ENCODE peak calls at places on chromosomes 3 and 15, in nine cellular contexts. V is cardiac muscle cell; I is cardiac fibroblast; W is central memory CD4-positive, alpha-beta T cell; M is activated T-helper 1 cell treated with anti-CD3 and anti-CD28 coated beads, Interleukin-2, amount 50 U/mL, for 16 hours; O is GM12891; R is LHCN-M2; H is germinal center; F is AG09319. U is an unnamed sample.

GRCh38 chr15:57017024-57017423 is 98.6 kb downstream of the TCF12 start:
- DNase-seq in V (peak; percentile 42), I (peak; percentile 40), W (no peak), M (no peak), O (no peak), R (peak; percentile 32), H (no peak), F (no peak), U (peak; percentile 10)

GRCh38 chr3:97938444-97938843 is 33.8 kb downstream of the RIOX2 start:
- DNase-seq in V (no peak), I (peak; percentile 38), W (no peak), M (no peak), O (no peak), R (no peak), H (no peak), F (no peak), U (no peak)

GRCh38 chr15:68430471-68431036 is 1.4 kb downstream of the ITGA11 start:
- DNase-seq in V (no peak), I (no peak), W (no peak), M (no peak), O (no peak), R (no peak), H (no peak), F (no peak), U (no peak)

GRCh38 chr15:100073982-100074381 is 267.8 kb downstream of the ADAMTS17 start:
- DNase-seq in V (no peak), I (no peak), W (no peak), M (no peak), O (no peak), R (no peak), H (no peak), F (no peak), U (no peak)

GRCh38 chr3:117611242-117611641 is 901.7 kb downstream of the TUSC7 start:
- DNase-seq in V (no peak), I (no peak), W (no peak), M (no peak), O (no peak), R (no peak), H (no peak), F (no peak), U (no peak)

GRCh38 chr3:58536501-58537411 is at the start of gene ACOX2:
- DNase-seq in V (peak; percentile 90), I (peak; percentile 60), W (no peak), M (no peak), O (no peak), R (no peak), H (no peak), F (peak; percentile 48), U (no peak)

GRCh38 chr3:100844063-100844936 is 135.0 kb downstream of the TFG start:
- DNase-seq in V (no peak), I (no peak), W (no peak), M (no peak), O (no peak), R (no peak), H (no peak), F (no peak), U (no peak)

GRCh38 chr15:82870727-82871576 is 61.5 kb downstream of the WHAMM start:
- DNase-seq in V (peak; percentile 47), I (no peak), W (no peak), M (no peak), O (no peak), R (no peak), H (no peak), F (no peak), U (no peak)

GRCh38 chr15:84001655-84002054 is 233.9 kb upstream of the GOLGA6L4 start:
- DNase-seq in V (no peak), I (no peak), W (no peak), M (no peak), O (no peak), R (no peak), H (no peak), F (no peak), U (no peak)

GRCh38 chr3:122101646-122102045 is 46.5 kb downstream of the CD86 start:
- DNase-seq in V (peak; percentile 73), I (peak; percentile 65), W (peak; percentile 56), M (no peak), O (no peak), R (peak; percentile 41), H (peak; percentile 44), F (peak; percentile 5), U (no peak)

GRCh38 chr3:129058441-129059194 is 2.0 kb upstream of the GP9 start:
- DNase-seq in V (no peak), I (no peak), W (peak; percentile 32), M (no peak), O (no peak), R (no peak), H (peak; percentile 25), F (no peak), U (no peak)

GRCh38 chr3:126456211-126456610 is 19.5 kb downstream of the ZXDC start:
- DNase-seq in V (no peak), I (no peak), W (no peak), M (no peak), O (no peak), R (no peak), H (no peak), F (no peak), U (no peak)

GRCh38 chr3:100185847-100186246 is 71.5 kb upstream of the FILIP1L start:
- DNase-seq in V (no peak), I (no peak), W (no peak), M (no peak), O (no peak), R (no peak), H (no peak), F (no peak), U (no peak)

GRCh38 chr3:174202146-174202545 is 657.0 kb upstream of the NAALADL2 start:
- DNase-seq in V (no peak), I (no peak), W (no peak), M (no peak), O (no peak), R (no peak), H (no peak), F (no peak), U (no peak)

GRCh38 chr3:11380314-11380713 is 108.1 kb downstream of the ATG7 start:
- DNase-seq in V (no peak), I (no peak), W (no peak), M (no peak), O (no peak), R (no peak), H (no peak), F (no peak), U (no peak)

GRCh38 chr3:129360224-129360623 is 68.2 kb downstream of the EFCAB12 start:
- DNase-seq in V (no peak), I (no peak), W (no peak), M (no peak), O (no peak), R (no peak), H (no peak), F (no peak), U (no peak)

GRCh38 chr3:11556234-11556633 is 87.5 kb downstream of the VGLL4 start:
- DNase-seq in V (no peak), I (no peak), W (no peak), M (no peak), O (no peak), R (no peak), H (no peak), F (no peak), U (no peak)

GRCh38 chr15:80804970-80805495 is 25.9 kb downstream of the CEMIP start:
- DNase-seq in V (no peak), I (no peak), W (no peak), M (no peak), O (no peak), R (no peak), H (no peak), F (no peak), U (no peak)

GRCh38 chr3:62149962-62150361 is 223.4 kb downstream of the FEZF2 start:
- DNase-seq in V (peak; percentile 34), I (peak; percentile 90), W (no peak), M (no peak), O (no peak), R (peak; percentile 96), H (no peak), F (no peak), U (no peak)

GRCh38 chr15:71447328-71448250 is 332.3 kb downstream of the THSD4 start:
- DNase-seq in V (no peak), I (peak; percentile 55), W (no peak), M (no peak), O (no peak), R (peak; percentile 48), H (no peak), F (no peak), U (no peak)

GRCh38 chr15:64284037-64284436 is 71.9 kb downstream of the CSNK1G1 start:
- DNase-seq in V (peak; percentile 75), I (peak; percentile 69), W (no peak), M (no peak), O (no peak), R (peak; percentile 77), H (no peak), F (peak; percentile 19), U (no peak)

GRCh38 chr15:67784057-67784781 is 41.1 kb upstream of the SKOR1 start:
- DNase-seq in V (no peak), I (no peak), W (peak; percentile 17), M (no peak), O (no peak), R (no peak), H (peak; percentile 82), F (no peak), U (peak; percentile 73)

GRCh38 chr3:57604971-57605370 is 7.8 kb upstream of the ARF4 start:
- DNase-seq in V (no peak), I (no peak), W (no peak), M (no peak), O (no peak), R (no peak), H (no peak), F (no peak), U (no peak)

GRCh38 chr15:36484038-36484778 is 95.2 kb upstream of the CDIN1 start:
- DNase-seq in V (no peak), I (peak; percentile 64), W (no peak), M (no peak), O (no peak), R (peak; percentile 48), H (no peak), F (no peak), U (no peak)

GRCh38 chr3:195906865-195907729 is 1.3 kb downstream of the TNK2 start:
- DNase-seq in V (no peak), I (no peak), W (peak; percentile 89), M (no peak), O (no peak), R (no peak), H (peak; percentile 66), F (no peak), U (peak; percentile 68)

GRCh38 chr3:187319699-187320302 is 28.3 kb upstream of the MASP1 start:
- DNase-seq in V (peak; percentile 81), I (peak; percentile 85), W (peak; percentile 33), M (no peak), O (peak; percentile 22), R (peak; percentile 35), H (peak; percentile 64), F (no peak), U (peak; percentile 56)

GRCh38 chr3:27166888-27167287 is 202.3 kb downstream of the NEK10 start:
- DNase-seq in V (peak; percentile 96), I (peak; percentile 81), W (no peak), M (no peak), O (no peak), R (peak; percentile 99), H (no peak), F (peak; percentile 98), U (no peak)

GRCh38 chr15:40323239-40323952 is at the start of gene INAFM2:
- DNase-seq in V (peak; percentile 97), I (peak; percentile 93), W (peak; percentile 86), M (peak; percentile 66), O (peak; percentile 98), R (peak; percentile 93), H (peak; percentile 95), F (peak; percentile 79), U (peak; percentile 96)

GRCh38 chr3:148955544-148956346 is 35.6 kb upstream of the GYG1 start:
- DNase-seq in V (peak; percentile 94), I (peak; percentile 95), W (no peak), M (no peak), O (no peak), R (peak; percentile 85), H (no peak), F (peak; percentile 92), U (peak; percentile 20)

GRCh38 chr3:52213005-52213404 is 12.4 kb downstream of the TLR9 start:
- DNase-seq in V (no peak), I (no peak), W (no peak), M (no peak), O (no peak), R (no peak), H (no peak), F (no peak), U (no peak)

GRCh38 chr3:20396335-20396734 is 210.3 kb upstream of the SGO1 start:
- DNase-seq in V (no peak), I (no peak), W (no peak), M (no peak), O (no peak), R (no peak), H (no peak), F (no peak), U (no peak)

U was measured in GM10248.